ENCODE peak calls at places on chromosomes 16 and 17, in six cellular contexts. One of them, this sample, is unnamed.

GRCh38 chr16:81647527-81647926 is 131.6 kb upstream of the PLCG2 start:
- DNase-seq in stromal cell of bone marrow: no peak
- DNase-seq in stimulated activated effector memory CD8-positive, alpha-beta T cell treated with anti-CD3 and anti-CD28 coated beads, Interleukin-12 subunit alpha, Interleukin-12 subunit beta, amount 100 ng/mL, for 72 hours: no peak
- DNase-seq in omental fat pad: no peak
- DNase-seq in GM12865: no peak
- DNase-seq in activated CD4-positive, CD25-positive, alpha-beta regulatory T cell treated with anti-CD3 and anti-CD28 coated beads, Interleukin-2, amount 50 U/mL, for 72 hours: no peak
- DNase-seq in this sample: no peak

GRCh38 chr17:75693500-75694481 is 26.7 kb downstream of the SAP30BP start:
- DNase-seq in stromal cell of bone marrow: peak; percentile 77
- DNase-seq in stimulated activated effector memory CD8-positive, alpha-beta T cell treated with anti-CD3 and anti-CD28 coated beads, Interleukin-12 subunit alpha, Interleukin-12 subunit beta, amount 100 ng/mL, for 72 hours: no peak
- DNase-seq in omental fat pad: peak; percentile 38
- DNase-seq in GM12865: no peak
- DNase-seq in activated CD4-positive, CD25-positive, alpha-beta regulatory T cell treated with anti-CD3 and anti-CD28 coated beads, Interleukin-2, amount 50 U/mL, for 72 hours: no peak
- DNase-seq in this sample: peak; percentile 83

GRCh38 chr17:33642002-33642401 is 348.9 kb upstream of the ASIC2 start:
- DNase-seq in stromal cell of bone marrow: no peak
- DNase-seq in stimulated activated effector memory CD8-positive, alpha-beta T cell treated with anti-CD3 and anti-CD28 coated beads, Interleukin-12 subunit alpha, Interleukin-12 subunit beta, amount 100 ng/mL, for 72 hours: no peak
- DNase-seq in omental fat pad: no peak
- DNase-seq in GM12865: peak; percentile 20
- DNase-seq in activated CD4-positive, CD25-positive, alpha-beta regulatory T cell treated with anti-CD3 and anti-CD28 coated beads, Interleukin-2, amount 50 U/mL, for 72 hours: no peak
- DNase-seq in this sample: no peak

GRCh38 chr17:48102700-48103378 is 1.6 kb upstream of the CBX1 start:
- DNase-seq in stromal cell of bone marrow: no peak
- DNase-seq in stimulated activated effector memory CD8-positive, alpha-beta T cell treated with anti-CD3 and anti-CD28 coated beads, Interleukin-12 subunit alpha, Interleukin-12 subunit beta, amount 100 ng/mL, for 72 hours: no peak
- DNase-seq in omental fat pad: no peak
- DNase-seq in GM12865: no peak
- DNase-seq in activated CD4-positive, CD25-positive, alpha-beta regulatory T cell treated with anti-CD3 and anti-CD28 coated beads, Interleukin-2, amount 50 U/mL, for 72 hours: no peak
- DNase-seq in this sample: no peak

GRCh38 chr17:40107266-40107980 is 7.0 kb upstream of the NR1D1 start:
- DNase-seq in stromal cell of bone marrow: no peak
- DNase-seq in stimulated activated effector memory CD8-positive, alpha-beta T cell treated with anti-CD3 and anti-CD28 coated beads, Interleukin-12 subunit alpha, Interleukin-12 subunit beta, amount 100 ng/mL, for 72 hours: no peak
- DNase-seq in omental fat pad: no peak
- DNase-seq in GM12865: peak; percentile 59
- DNase-seq in activated CD4-positive, CD25-positive, alpha-beta regulatory T cell treated with anti-CD3 and anti-CD28 coated beads, Interleukin-2, amount 50 U/mL, for 72 hours: no peak
- DNase-seq in this sample: no peak

GRCh38 chr17:50310455-50311111 is 35.3 kb upstream of the XYLT2 start:
- DNase-seq in stromal cell of bone marrow: no peak
- DNase-seq in stimulated activated effector memory CD8-positive, alpha-beta T cell treated with anti-CD3 and anti-CD28 coated beads, Interleukin-12 subunit alpha, Interleukin-12 subunit beta, amount 100 ng/mL, for 72 hours: no peak
- DNase-seq in omental fat pad: no peak
- DNase-seq in GM12865: no peak
- DNase-seq in activated CD4-positive, CD25-positive, alpha-beta regulatory T cell treated with anti-CD3 and anti-CD28 coated beads, Interleukin-2, amount 50 U/mL, for 72 hours: no peak
- DNase-seq in this sample: no peak

GRCh38 chr17:59696682-59697277 is 10.4 kb downstream of the PTRH2 start:
- DNase-seq in stromal cell of bone marrow: no peak
- DNase-seq in stimulated activated effector memory CD8-positive, alpha-beta T cell treated with anti-CD3 and anti-CD28 coated beads, Interleukin-12 subunit alpha, Interleukin-12 subunit beta, amount 100 ng/mL, for 72 hours: no peak
- DNase-seq in omental fat pad: no peak
- DNase-seq in GM12865: peak; percentile 26
- DNase-seq in activated CD4-positive, CD25-positive, alpha-beta regulatory T cell treated with anti-CD3 and anti-CD28 coated beads, Interleukin-2, amount 50 U/mL, for 72 hours: no peak
- DNase-seq in this sample: no peak

GRCh38 chr17:58312021-58312630 is 16.5 kb downstream of the TSPOAP1 start:
- DNase-seq in stromal cell of bone marrow: no peak
- DNase-seq in stimulated activated effector memory CD8-positive, alpha-beta T cell treated with anti-CD3 and anti-CD28 coated beads, Interleukin-12 subunit alpha, Interleukin-12 subunit beta, amount 100 ng/mL, for 72 hours: no peak
- DNase-seq in omental fat pad: peak; percentile 13
- DNase-seq in GM12865: no peak
- DNase-seq in activated CD4-positive, CD25-positive, alpha-beta regulatory T cell treated with anti-CD3 and anti-CD28 coated beads, Interleukin-2, amount 50 U/mL, for 72 hours: peak; percentile 29
- DNase-seq in this sample: no peak

GRCh38 chr17:3915642-3916012 is 638 bp downstream of the P2RX1 start:
- DNase-seq in stromal cell of bone marrow: no peak
- DNase-seq in stimulated activated effector memory CD8-positive, alpha-beta T cell treated with anti-CD3 and anti-CD28 coated beads, Interleukin-12 subunit alpha, Interleukin-12 subunit beta, amount 100 ng/mL, for 72 hours: no peak
- DNase-seq in omental fat pad: no peak
- DNase-seq in GM12865: no peak
- DNase-seq in activated CD4-positive, CD25-positive, alpha-beta regulatory T cell treated with anti-CD3 and anti-CD28 coated beads, Interleukin-2, amount 50 U/mL, for 72 hours: no peak
- DNase-seq in this sample: no peak

GRCh38 chr16:87047221-87048037 is 269.8 kb downstream of the C16orf95 start:
- DNase-seq in stromal cell of bone marrow: no peak
- DNase-seq in stimulated activated effector memory CD8-positive, alpha-beta T cell treated with anti-CD3 and anti-CD28 coated beads, Interleukin-12 subunit alpha, Interleukin-12 subunit beta, amount 100 ng/mL, for 72 hours: no peak
- DNase-seq in omental fat pad: no peak
- DNase-seq in GM12865: no peak
- DNase-seq in activated CD4-positive, CD25-positive, alpha-beta regulatory T cell treated with anti-CD3 and anti-CD28 coated beads, Interleukin-2, amount 50 U/mL, for 72 hours: no peak
- DNase-seq in this sample: no peak

GRCh38 chr17:19317359-19318095 is 45.0 kb downstream of the B9D1 start:
- DNase-seq in stromal cell of bone marrow: no peak
- DNase-seq in stimulated activated effector memory CD8-positive, alpha-beta T cell treated with anti-CD3 and anti-CD28 coated beads, Interleukin-12 subunit alpha, Interleukin-12 subunit beta, amount 100 ng/mL, for 72 hours: no peak
- DNase-seq in omental fat pad: peak; percentile 46
- DNase-seq in GM12865: peak; percentile 68
- DNase-seq in activated CD4-positive, CD25-positive, alpha-beta regulatory T cell treated with anti-CD3 and anti-CD28 coated beads, Interleukin-2, amount 50 U/mL, for 72 hours: no peak
- DNase-seq in this sample: peak; percentile 75

GRCh38 chr16:70573451-70574121 is 50.0 kb downstream of the SF3B3 start:
- DNase-seq in stromal cell of bone marrow: peak; percentile 89
- DNase-seq in stimulated activated effector memory CD8-positive, alpha-beta T cell treated with anti-CD3 and anti-CD28 coated beads, Interleukin-12 subunit alpha, Interleukin-12 subunit beta, amount 100 ng/mL, for 72 hours: no peak
- DNase-seq in omental fat pad: no peak
- DNase-seq in GM12865: no peak
- DNase-seq in activated CD4-positive, CD25-positive, alpha-beta regulatory T cell treated with anti-CD3 and anti-CD28 coated beads, Interleukin-2, amount 50 U/mL, for 72 hours: no peak
- DNase-seq in this sample: peak; percentile 91

GRCh38 chr16:1929578-1930337 is 11.5 kb upstream of the HS3ST6 start:
- DNase-seq in stromal cell of bone marrow: peak; percentile 55
- DNase-seq in stimulated activated effector memory CD8-positive, alpha-beta T cell treated with anti-CD3 and anti-CD28 coated beads, Interleukin-12 subunit alpha, Interleukin-12 subunit beta, amount 100 ng/mL, for 72 hours: peak; percentile 100
- DNase-seq in omental fat pad: peak; percentile 75
- DNase-seq in GM12865: peak; percentile 92
- DNase-seq in activated CD4-positive, CD25-positive, alpha-beta regulatory T cell treated with anti-CD3 and anti-CD28 coated beads, Interleukin-2, amount 50 U/mL, for 72 hours: peak; percentile 99
- DNase-seq in this sample: peak; percentile 37

GRCh38 chr16:50859628-50860360 is 117.9 kb downstream of the CYLD start:
- DNase-seq in stromal cell of bone marrow: no peak
- DNase-seq in stimulated activated effector memory CD8-positive, alpha-beta T cell treated with anti-CD3 and anti-CD28 coated beads, Interleukin-12 subunit alpha, Interleukin-12 subunit beta, amount 100 ng/mL, for 72 hours: no peak
- DNase-seq in omental fat pad: no peak
- DNase-seq in GM12865: no peak
- DNase-seq in activated CD4-positive, CD25-positive, alpha-beta regulatory T cell treated with anti-CD3 and anti-CD28 coated beads, Interleukin-2, amount 50 U/mL, for 72 hours: no peak
- DNase-seq in this sample: no peak

GRCh38 chr17:81330884-81331245 is 35.8 kb upstream of the SLC38A10 start:
- DNase-seq in stromal cell of bone marrow: no peak
- DNase-seq in stimulated activated effector memory CD8-positive, alpha-beta T cell treated with anti-CD3 and anti-CD28 coated beads, Interleukin-12 subunit alpha, Interleukin-12 subunit beta, amount 100 ng/mL, for 72 hours: no peak
- DNase-seq in omental fat pad: no peak
- DNase-seq in GM12865: no peak
- DNase-seq in activated CD4-positive, CD25-positive, alpha-beta regulatory T cell treated with anti-CD3 and anti-CD28 coated beads, Interleukin-2, amount 50 U/mL, for 72 hours: no peak
- DNase-seq in this sample: no peak

GRCh38 chr16:30659507-30660423 is 1.5 kb downstream of the FBRS start:
- DNase-seq in stromal cell of bone marrow: no peak
- DNase-seq in stimulated activated effector memory CD8-positive, alpha-beta T cell treated with anti-CD3 and anti-CD28 coated beads, Interleukin-12 subunit alpha, Interleukin-12 subunit beta, amount 100 ng/mL, for 72 hours: peak; percentile 36
- DNase-seq in omental fat pad: no peak
- DNase-seq in GM12865: peak; percentile 66
- DNase-seq in activated CD4-positive, CD25-positive, alpha-beta regulatory T cell treated with anti-CD3 and anti-CD28 coated beads, Interleukin-2, amount 50 U/mL, for 72 hours: peak; percentile 50
- DNase-seq in this sample: no peak

GRCh38 chr16:66588981-66589713 is 9.9 kb downstream of the CMTM2 start:
- DNase-seq in stromal cell of bone marrow: no peak
- DNase-seq in stimulated activated effector memory CD8-positive, alpha-beta T cell treated with anti-CD3 and anti-CD28 coated beads, Interleukin-12 subunit alpha, Interleukin-12 subunit beta, amount 100 ng/mL, for 72 hours: no peak
- DNase-seq in omental fat pad: no peak
- DNase-seq in GM12865: peak; percentile 73
- DNase-seq in activated CD4-positive, CD25-positive, alpha-beta regulatory T cell treated with anti-CD3 and anti-CD28 coated beads, Interleukin-2, amount 50 U/mL, for 72 hours: no peak
- DNase-seq in this sample: no peak

GRCh38 chr16:55179858-55180585 is 144.0 kb upstream of the IRX6 start:
- DNase-seq in stromal cell of bone marrow: no peak
- DNase-seq in stimulated activated effector memory CD8-positive, alpha-beta T cell treated with anti-CD3 and anti-CD28 coated beads, Interleukin-12 subunit alpha, Interleukin-12 subunit beta, amount 100 ng/mL, for 72 hours: no peak
- DNase-seq in omental fat pad: no peak
- DNase-seq in GM12865: no peak
- DNase-seq in activated CD4-positive, CD25-positive, alpha-beta regulatory T cell treated with anti-CD3 and anti-CD28 coated beads, Interleukin-2, amount 50 U/mL, for 72 hours: no peak
- DNase-seq in this sample: no peak

GRCh38 chr17:29140631-29141483 is 39.3 kb downstream of the MYO18A start:
- DNase-seq in stromal cell of bone marrow: no peak
- DNase-seq in stimulated activated effector memory CD8-positive, alpha-beta T cell treated with anti-CD3 and anti-CD28 coated beads, Interleukin-12 subunit alpha, Interleukin-12 subunit beta, amount 100 ng/mL, for 72 hours: peak; percentile 24
- DNase-seq in omental fat pad: no peak
- DNase-seq in GM12865: peak; percentile 45
- DNase-seq in activated CD4-positive, CD25-positive, alpha-beta regulatory T cell treated with anti-CD3 and anti-CD28 coated beads, Interleukin-2, amount 50 U/mL, for 72 hours: peak; percentile 49
- DNase-seq in this sample: no peak

GRCh38 chr16:84650062-84650991 is 2.0 kb downstream of the KLHL36 start:
- DNase-seq in stromal cell of bone marrow: no peak
- DNase-seq in stimulated activated effector memory CD8-positive, alpha-beta T cell treated with anti-CD3 and anti-CD28 coated beads, Interleukin-12 subunit alpha, Interleukin-12 subunit beta, amount 100 ng/mL, for 72 hours: no peak
- DNase-seq in omental fat pad: no peak
- DNase-seq in GM12865: no peak
- DNase-seq in activated CD4-positive, CD25-positive, alpha-beta regulatory T cell treated with anti-CD3 and anti-CD28 coated beads, Interleukin-2, amount 50 U/mL, for 72 hours: no peak
- DNase-seq in this sample: no peak

GRCh38 chr17:41420134-41420533 is 4.3 kb downstream of the KRT37 start:
- DNase-seq in stromal cell of bone marrow: no peak
- DNase-seq in stimulated activated effector memory CD8-positive, alpha-beta T cell treated with anti-CD3 and anti-CD28 coated beads, Interleukin-12 subunit alpha, Interleukin-12 subunit beta, amount 100 ng/mL, for 72 hours: no peak
- DNase-seq in omental fat pad: no peak
- DNase-seq in GM12865: no peak
- DNase-seq in activated CD4-positive, CD25-positive, alpha-beta regulatory T cell treated with anti-CD3 and anti-CD28 coated beads, Interleukin-2, amount 50 U/mL, for 72 hours: no peak
- DNase-seq in this sample: no peak

GRCh38 chr17:45020354-45021138 is 30.9 kb downstream of the DCAKD start:
- DNase-seq in stromal cell of bone marrow: no peak
- DNase-seq in stimulated activated effector memory CD8-positive, alpha-beta T cell treated with anti-CD3 and anti-CD28 coated beads, Interleukin-12 subunit alpha, Interleukin-12 subunit beta, amount 100 ng/mL, for 72 hours: no peak
- DNase-seq in omental fat pad: no peak
- DNase-seq in GM12865: no peak
- DNase-seq in activated CD4-positive, CD25-positive, alpha-beta regulatory T cell treated with anti-CD3 and anti-CD28 coated beads, Interleukin-2, amount 50 U/mL, for 72 hours: no peak
- DNase-seq in this sample: peak; percentile 24

GRCh38 chr16:48609453-48610023 is 442 bp downstream of the N4BP1 start:
- DNase-seq in stromal cell of bone marrow: no peak
- DNase-seq in stimulated activated effector memory CD8-positive, alpha-beta T cell treated with anti-CD3 and anti-CD28 coated beads, Interleukin-12 subunit alpha, Interleukin-12 subunit beta, amount 100 ng/mL, for 72 hours: no peak
- DNase-seq in omental fat pad: no peak
- DNase-seq in GM12865: peak; percentile 69
- DNase-seq in activated CD4-positive, CD25-positive, alpha-beta regulatory T cell treated with anti-CD3 and anti-CD28 coated beads, Interleukin-2, amount 50 U/mL, for 72 hours: peak; percentile 73
- DNase-seq in this sample: no peak

GRCh38 chr16:57452021-57452420 is 4.7 kb downstream of the COQ9 start:
- DNase-seq in stromal cell of bone marrow: no peak
- DNase-seq in stimulated activated effector memory CD8-positive, alpha-beta T cell treated with anti-CD3 and anti-CD28 coated beads, Interleukin-12 subunit alpha, Interleukin-12 subunit beta, amount 100 ng/mL, for 72 hours: no peak
- DNase-seq in omental fat pad: no peak
- DNase-seq in GM12865: no peak
- DNase-seq in activated CD4-positive, CD25-positive, alpha-beta regulatory T cell treated with anti-CD3 and anti-CD28 coated beads, Interleukin-2, amount 50 U/mL, for 72 hours: no peak
- DNase-seq in this sample: no peak

GRCh38 chr17:76772842-76773521 is 35.1 kb downstream of the MFSD11 start:
- DNase-seq in stromal cell of bone marrow: peak; percentile 79
- DNase-seq in stimulated activated effector memory CD8-positive, alpha-beta T cell treated with anti-CD3 and anti-CD28 coated beads, Interleukin-12 subunit alpha, Interleukin-12 subunit beta, amount 100 ng/mL, for 72 hours: peak; percentile 7
- DNase-seq in omental fat pad: no peak
- DNase-seq in GM12865: no peak
- DNase-seq in activated CD4-positive, CD25-positive, alpha-beta regulatory T cell treated with anti-CD3 and anti-CD28 coated beads, Interleukin-2, amount 50 U/mL, for 72 hours: peak; percentile 44
- DNase-seq in this sample: no peak

GRCh38 chr17:62854026-62854425 is 45.9 kb upstream of the MARCHF10 start:
- DNase-seq in stromal cell of bone marrow: no peak
- DNase-seq in stimulated activated effector memory CD8-positive, alpha-beta T cell treated with anti-CD3 and anti-CD28 coated beads, Interleukin-12 subunit alpha, Interleukin-12 subunit beta, amount 100 ng/mL, for 72 hours: no peak
- DNase-seq in omental fat pad: no peak
- DNase-seq in GM12865: no peak
- DNase-seq in activated CD4-positive, CD25-positive, alpha-beta regulatory T cell treated with anti-CD3 and anti-CD28 coated beads, Interleukin-2, amount 50 U/mL, for 72 hours: no peak
- DNase-seq in this sample: no peak

GRCh38 chr17:77882481-77883212 is 75.9 kb upstream of the TNRC6C start:
- DNase-seq in stromal cell of bone marrow: peak; percentile 38
- DNase-seq in stimulated activated effector memory CD8-positive, alpha-beta T cell treated with anti-CD3 and anti-CD28 coated beads, Interleukin-12 subunit alpha, Interleukin-12 subunit beta, amount 100 ng/mL, for 72 hours: peak; percentile 43
- DNase-seq in omental fat pad: peak; percentile 43
- DNase-seq in GM12865: peak; percentile 69
- DNase-seq in activated CD4-positive, CD25-positive, alpha-beta regulatory T cell treated with anti-CD3 and anti-CD28 coated beads, Interleukin-2, amount 50 U/mL, for 72 hours: peak; percentile 70
- DNase-seq in this sample: no peak

GRCh38 chr17:49002766-49003165 is 5.6 kb downstream of the IGF2BP1 start:
- DNase-seq in stromal cell of bone marrow: no peak
- DNase-seq in stimulated activated effector memory CD8-positive, alpha-beta T cell treated with anti-CD3 and anti-CD28 coated beads, Interleukin-12 subunit alpha, Interleukin-12 subunit beta, amount 100 ng/mL, for 72 hours: no peak
- DNase-seq in omental fat pad: no peak
- DNase-seq in GM12865: no peak
- DNase-seq in activated CD4-positive, CD25-positive, alpha-beta regulatory T cell treated with anti-CD3 and anti-CD28 coated beads, Interleukin-2, amount 50 U/mL, for 72 hours: no peak
- DNase-seq in this sample: no peak

GRCh38 chr16:56609463-56609921 is 1.1 kb downstream of the MT2A start:
- DNase-seq in stromal cell of bone marrow: peak; percentile 70
- DNase-seq in stimulated activated effector memory CD8-positive, alpha-beta T cell treated with anti-CD3 and anti-CD28 coated beads, Interleukin-12 subunit alpha, Interleukin-12 subunit beta, amount 100 ng/mL, for 72 hours: no peak
- DNase-seq in omental fat pad: no peak
- DNase-seq in GM12865: peak; percentile 91
- DNase-seq in activated CD4-positive, CD25-positive, alpha-beta regulatory T cell treated with anti-CD3 and anti-CD28 coated beads, Interleukin-2, amount 50 U/mL, for 72 hours: peak; percentile 51
- DNase-seq in this sample: peak; percentile 87

This sample was measured in astrocyte of the cerebellum.